ENCODE peak calls at places on chromosomes 7 and 10, in eight cellular contexts. L, F, I, X, O, N, S and M are unnamed samples.

GRCh38 chr10:9302142-9302746 is 1247.8 kb downstream of the GATA3 start:
- DNase-seq in N (peak), F (peak), X (no peak), O (no peak), I (no peak), L (no peak), S (peak), M (peak)

GRCh38 chr10:80459047-80459865 is 5.1 kb downstream of the TSPAN14 start:
- DNase-seq in O (no peak), S (peak), I (peak), L (peak), X (peak), F (peak), N (no peak), M (no peak)

GRCh38 chr10:97647556-97647955 is 7.1 kb downstream of the PI4K2A start:
- DNase-seq in S (no peak), F (no peak), L (no peak), X (no peak), N (no peak), I (peak), O (no peak), M (no peak)

GRCh38 chr10:125123363-125124113 is 36.8 kb downstream of the CTBP2 start:
- DNase-seq in X (peak), S (no peak), N (peak), L (peak), F (no peak), O (peak), I (peak), M (peak)

GRCh38 chr7:36613214-36613613 is 111.1 kb downstream of the AOAH start:
- DNase-seq in F (no peak), N (no peak), L (no peak), X (no peak), I (no peak), S (no peak), O (no peak), M (no peak)

GRCh38 chr10:949446-949845 is 17.9 kb upstream of the LARP4B start:
- DNase-seq in I (no peak), S (no peak), N (no peak), O (no peak), L (no peak), X (no peak), F (no peak), M (no peak)

GRCh38 chr10:44279376-44279775 is 105.5 kb downstream of the CXCL12 start:
- DNase-seq in O (no peak), F (no peak), L (no peak), S (no peak), N (no peak), I (no peak), X (no peak), M (no peak)

GRCh38 chr7:114959931-114960330 is 38.0 kb downstream of the MDFIC start:
- DNase-seq in S (no peak), N (no peak), I (no peak), L (no peak), F (no peak), O (no peak), X (no peak), M (no peak)

GRCh38 chr10:28913850-28914249 is 236.5 kb downstream of the BAMBI start:
- DNase-seq in O (no peak), S (no peak), I (no peak), F (no peak), X (no peak), L (no peak), N (no peak), M (no peak)

GRCh38 chr10:94299417-94299816 is 63.3 kb downstream of the NOC3L start:
- DNase-seq in F (no peak), N (no peak), I (peak), S (peak), L (no peak), X (no peak), O (no peak), M (no peak)

GRCh38 chr7:46218461-46219202 is 297.6 kb upstream of the IGFBP3 start:
- DNase-seq in O (no peak), X (no peak), N (no peak), F (no peak), S (no peak), L (no peak), I (no peak), M (no peak)

GRCh38 chr7:81244213-81244612 is 325.4 kb upstream of the SEMA3C start:
- DNase-seq in N (no peak), L (no peak), I (no peak), F (no peak), X (no peak), O (no peak), S (peak), M (no peak)